ENCODE peak calls at places on chromosomes 13 and 19, in eight cellular contexts. One of them, this sample, is unnamed.

GRCh38 chr13:50306096-50306495 is 290.9 kb downstream of the KCNRG start:
- DNase-seq in COR-L47: no peak
- DNase-seq in anterior cingulate cortex: no peak
- DNase-seq in AG09309: no peak
- DNase-seq in globus pallidus: no peak
- DNase-seq in stimulated activated CD4-positive, alpha-beta T cell treated with anti-CD3 and anti-CD28 coated beads, TNF-alpha, amount 100 ng/mL, for 4 hours: no peak
- DNase-seq in CD4-positive, alpha-beta T cell: no peak
- DNase-seq in GM12891: no peak
- DNase-seq in this sample: no peak

GRCh38 chr13:19586904-19587634 is 25.7 kb upstream of the TPTE2 start:
- DNase-seq in COR-L47: no peak
- DNase-seq in anterior cingulate cortex: no peak
- DNase-seq in AG09309: no peak
- DNase-seq in globus pallidus: no peak
- DNase-seq in stimulated activated CD4-positive, alpha-beta T cell treated with anti-CD3 and anti-CD28 coated beads, TNF-alpha, amount 100 ng/mL, for 4 hours: peak
- DNase-seq in CD4-positive, alpha-beta T cell: peak
- DNase-seq in GM12891: peak
- DNase-seq in this sample: peak

GRCh38 chr19:29866011-29866410 is 54.2 kb downstream of the CCNE1 start:
- DNase-seq in COR-L47: no peak
- DNase-seq in anterior cingulate cortex: no peak
- DNase-seq in AG09309: no peak
- DNase-seq in globus pallidus: no peak
- DNase-seq in stimulated activated CD4-positive, alpha-beta T cell treated with anti-CD3 and anti-CD28 coated beads, TNF-alpha, amount 100 ng/mL, for 4 hours: no peak
- DNase-seq in CD4-positive, alpha-beta T cell: no peak
- DNase-seq in GM12891: no peak
- DNase-seq in this sample: no peak

GRCh38 chr19:1084024-1084868 is 10.9 kb downstream of the POLR2E start:
- DNase-seq in COR-L47: no peak
- DNase-seq in anterior cingulate cortex: no peak
- DNase-seq in AG09309: no peak
- DNase-seq in globus pallidus: no peak
- DNase-seq in stimulated activated CD4-positive, alpha-beta T cell treated with anti-CD3 and anti-CD28 coated beads, TNF-alpha, amount 100 ng/mL, for 4 hours: no peak
- DNase-seq in CD4-positive, alpha-beta T cell: no peak
- DNase-seq in GM12891: no peak
- DNase-seq in this sample: no peak

GRCh38 chr19:18223860-18224524 is 2.2 kb downstream of the PDE4C start:
- DNase-seq in COR-L47: no peak
- DNase-seq in anterior cingulate cortex: no peak
- DNase-seq in AG09309: no peak
- DNase-seq in globus pallidus: peak
- DNase-seq in stimulated activated CD4-positive, alpha-beta T cell treated with anti-CD3 and anti-CD28 coated beads, TNF-alpha, amount 100 ng/mL, for 4 hours: no peak
- DNase-seq in CD4-positive, alpha-beta T cell: no peak
- DNase-seq in GM12891: no peak
- DNase-seq in this sample: no peak

GRCh38 chr19:52066258-52066866 is 17.7 kb upstream of the ZNF432 start:
- DNase-seq in COR-L47: no peak
- DNase-seq in anterior cingulate cortex: no peak
- DNase-seq in AG09309: no peak
- DNase-seq in globus pallidus: no peak
- DNase-seq in stimulated activated CD4-positive, alpha-beta T cell treated with anti-CD3 and anti-CD28 coated beads, TNF-alpha, amount 100 ng/mL, for 4 hours: no peak
- DNase-seq in CD4-positive, alpha-beta T cell: no peak
- DNase-seq in GM12891: no peak
- DNase-seq in this sample: no peak

GRCh38 chr19:48632692-48633147 is 4.5 kb downstream of the DBP start:
- DNase-seq in COR-L47: no peak
- DNase-seq in anterior cingulate cortex: no peak
- DNase-seq in AG09309: no peak
- DNase-seq in globus pallidus: no peak
- DNase-seq in stimulated activated CD4-positive, alpha-beta T cell treated with anti-CD3 and anti-CD28 coated beads, TNF-alpha, amount 100 ng/mL, for 4 hours: no peak
- DNase-seq in CD4-positive, alpha-beta T cell: no peak
- DNase-seq in GM12891: no peak
- DNase-seq in this sample: no peak

GRCh38 chr19:15584541-15585115 is 30.4 kb upstream of the CYP4F8 start:
- DNase-seq in COR-L47: peak
- DNase-seq in anterior cingulate cortex: peak
- DNase-seq in AG09309: peak
- DNase-seq in globus pallidus: peak
- DNase-seq in stimulated activated CD4-positive, alpha-beta T cell treated with anti-CD3 and anti-CD28 coated beads, TNF-alpha, amount 100 ng/mL, for 4 hours: peak
- DNase-seq in CD4-positive, alpha-beta T cell: peak
- DNase-seq in GM12891: peak
- DNase-seq in this sample: peak